ENCODE peak calls at places on chromosomes 7 and 10, in five cellular contexts. T, H, O, M and I are unnamed samples. For H3K27me3, the result is how much of the 10 kb centered on the place peaks cover.

GRCh38 chr7:10889266-10889898 is 84.3 kb upstream of the PHF14 start:
- DNase-seq in T (no peak), H (peak), O (peak), M (peak), I (peak)

GRCh38 chr7:105141068-105141467 is 127.1 kb downstream of the KMT2E start:
- DNase-seq in T (no peak), H (peak), O (no peak), M (no peak), I (peak)

GRCh38 chr10:130043491-130043890 is 67.1 kb downstream of the C10orf143 start:
- DNase-seq in T (peak), H (no peak), O (no peak), M (no peak), I (no peak)

GRCh38 chr7:44461387-44461786 is 29.1 kb downstream of the NUDCD3 start:
- DNase-seq in T (no peak), H (peak), O (no peak), M (no peak), I (peak)

GRCh38 chr10:1056326-1057105 is at the start of gene WDR37:
- DNase-seq in T (peak), H (peak), O (peak), M (peak), I (peak)

GRCh38 chr10:130963786-130964522 is 347.6 kb downstream of the TCERG1L start:
- DNase-seq in T (no peak), H (no peak), O (no peak), M (no peak), I (no peak)

GRCh38 chr7:116595063-116595462 is 70.2 kb downstream of the CAV1 start:
- DNase-seq in T (no peak), H (no peak), O (no peak), M (no peak), I (no peak)

GRCh38 chr7:87131806-87132205 is 20.4 kb upstream of the DMTF1 start:
- DNase-seq in T (no peak), H (no peak), O (no peak), M (no peak), I (no peak)

GRCh38 chr7:19713676-19714075 is 4.8 kb upstream of the POLR1F start:
- DNase-seq in T (no peak), H (peak), O (no peak), M (no peak), I (peak)

GRCh38 chr10:68106656-68107055 is 2.6 kb upstream of the MYPN start:
- DNase-seq in T (no peak), H (peak), O (no peak), M (no peak), I (peak)

GRCh38 chr10:132112611-132113010 is 46.9 kb downstream of the JAKMIP3 start:
- DNase-seq in T (peak), H (no peak), O (no peak), M (no peak), I (no peak)

GRCh38 chr7:3439333-3440030 is 138.4 kb downstream of the SDK1 start:
- DNase-seq in T (no peak), H (peak), O (no peak), M (no peak), I (peak)

GRCh38 chr7:7157177-7157886 is 25.0 kb upstream of the C1GALT1 start:
- DNase-seq in T (no peak), H (peak), O (peak), M (peak), I (peak)

GRCh38 chr10:93593749-93594148 is 7.3 kb downstream of the RBP4 start:
- DNase-seq in T (no peak), H (no peak), O (no peak), M (no peak), I (no peak)

GRCh38 chr10:6204063-6204340 is 1.3 kb downstream of the PFKFB3 start:
- DNase-seq in T (peak), H (no peak), O (peak), M (peak), I (no peak)

GRCh38 chr7:50216626-50217025 is 87.9 kb upstream of the IKZF1 start:
- DNase-seq in T (no peak), H (no peak), O (no peak), M (no peak), I (no peak)

DNA sequence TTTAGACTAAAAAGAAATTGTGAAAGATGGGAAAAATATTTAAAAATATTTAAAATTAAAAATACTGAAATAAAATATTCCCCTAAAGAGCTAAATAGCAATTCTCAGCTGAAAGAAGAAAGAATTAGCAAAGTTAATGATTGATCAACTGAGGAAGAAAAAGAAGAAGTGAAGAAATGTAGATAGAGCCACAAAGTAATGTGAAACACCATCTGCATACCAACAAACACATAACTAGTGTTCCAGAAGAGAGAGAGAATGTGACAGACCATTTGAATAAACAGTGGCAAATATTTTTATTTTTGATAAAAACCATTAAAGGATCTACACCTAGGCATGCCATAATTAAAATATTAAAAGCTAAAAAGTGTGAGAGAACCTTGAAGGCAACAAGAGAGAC is 784.5 kb upstream of the ZWINT start:
- DNase-seq in T (no peak), H (no peak), O (no peak), M (no peak), I (no peak)
- H3K27me3 ChIP-seq in T (half or more), H (under half), O (under half), M (under half), I (under half)

GRCh38 chr10:97969538-97969937 is 60.9 kb downstream of the CRTAC1 start:
- DNase-seq in T (no peak), H (no peak), O (no peak), M (no peak), I (no peak)
- TF ChIP-seq CTCF in T (no peak), H (no peak), O (no peak), M (no peak), I (no peak)

GRCh38 chr7:95396136-95397032 is at the start of gene PON3:
- DNase-seq in T (peak), H (no peak), O (no peak), M (peak), I (no peak)
- H3K4me3 ChIP-seq in T (no peak), H (no peak), O (peak), M (peak), I (no peak)

GRCh38 chr10:128124813-128125403 is 1.3 kb downstream of the MKI67 start:
- DNase-seq in T (no peak), H (no peak), O (no peak), M (no peak), I (no peak)
- H3K27me3 ChIP-seq in T (under half), H (under half), O (under half), M (under half), I (under half)